ENCODE peak calls at places on chromosomes 12 and 14, in seven cellular contexts. L is HCT116, X is SK-N-SH, N is GM12878, Z is K562, J is H1, H is HepG2. Q is an unnamed sample.
A peak's percentile ranks its signal among the peaks of the same experiment; 100 is the strongest.

GRCh38 chr12:124626841-124627502 is 59.6 kb upstream of the NCOR2 start:
- DNase-seq in L (no peak), X (no peak), N (no peak), Z (no peak), J (no peak), H (no peak), Q (no peak)

GRCh38 chr12:71693126-71693525 is 7.2 kb downstream of the TMEM19 start:
- DNase-seq in L (no peak), X (no peak), N (no peak), Z (no peak), J (no peak), H (no peak), Q (no peak)

GRCh38 chr14:93132472-93133065 is 16.8 kb upstream of the ITPK1 start:
- DNase-seq in L (no peak), X (peak; percentile 63), N (no peak), Z (no peak), J (no peak), H (peak; percentile 70), Q (peak; percentile 82)

GRCh38 chr14:35534130-35534883 is at the start of gene INSM2:
- DNase-seq in L (no peak), X (no peak), N (no peak), Z (peak; percentile 13), J (no peak), H (no peak), Q (peak; percentile 76)

GRCh38 chr12:30485230-30485890 is 210.3 kb downstream of the IPO8 start:
- DNase-seq in L (no peak), X (no peak), N (no peak), Z (no peak), J (no peak), H (no peak), Q (no peak)

GRCh38 chr12:115023279-115023678 is 339.3 kb upstream of the TBX3 start:
- DNase-seq in L (no peak), X (no peak), N (no peak), Z (no peak), J (no peak), H (no peak), Q (no peak)

GRCh38 chr12:39404000-39404399 is 38.9 kb downstream of the KIF21A start:
- DNase-seq in L (no peak), X (no peak), N (no peak), Z (no peak), J (no peak), H (no peak), Q (no peak)

GRCh38 chr12:47785036-47785886 is 12.2 kb downstream of the SLC48A1 start:
- DNase-seq in L (no peak), X (no peak), N (no peak), Z (peak; percentile 57), J (no peak), H (no peak), Q (no peak)

GRCh38 chr12:66352197-66352596 is 49.9 kb downstream of the HELB start:
- DNase-seq in L (peak; percentile 19), X (peak; percentile 41), N (no peak), Z (peak; percentile 22), J (peak; percentile 77), H (peak; percentile 18), Q (peak; percentile 62)

GRCh38 chr12:116160196-116160595 is 117.3 kb downstream of the MED13L start:
- DNase-seq in L (peak; percentile 83), X (no peak), N (no peak), Z (no peak), J (no peak), H (no peak), Q (peak; percentile 57)

GRCh38 chr14:99116741-99117295 is 155.2 kb downstream of the BCL11B start:
- DNase-seq in L (no peak), X (no peak), N (no peak), Z (no peak), J (peak; percentile 19), H (no peak), Q (no peak)

GRCh38 chr14:22928237-22929103 is 706 bp downstream of the PRMT5 start:
- DNase-seq in L (no peak), X (no peak), N (no peak), Z (no peak), J (no peak), H (no peak), Q (no peak)

GRCh38 chr12:32016680-32017482 is 57.7 kb downstream of the RESF1 start:
- DNase-seq in L (no peak), X (no peak), N (no peak), Z (no peak), J (no peak), H (no peak), Q (no peak)

GRCh38 chr12:108649668-108650067 is 16.0 kb upstream of the SELPLG start:
- DNase-seq in L (peak; percentile 86), X (no peak), N (no peak), Z (no peak), J (no peak), H (no peak), Q (no peak)

GRCh38 chr14:47044841-47045240 is 393.3 kb upstream of the RPL10L start:
- DNase-seq in L (no peak), X (no peak), N (no peak), Z (no peak), J (peak; percentile 48), H (no peak), Q (peak; percentile 89)

GRCh38 chr14:54465654-54466053 is 23.1 kb downstream of the GMFB start:
- DNase-seq in L (no peak), X (no peak), N (no peak), Z (no peak), J (no peak), H (no peak), Q (no peak)

GRCh38 chr12:31005256-31005943 is 68.3 kb upstream of the DDX11 start:
- DNase-seq in L (no peak), X (peak; percentile 9), N (no peak), Z (no peak), J (no peak), H (no peak), Q (no peak)

DNA sequence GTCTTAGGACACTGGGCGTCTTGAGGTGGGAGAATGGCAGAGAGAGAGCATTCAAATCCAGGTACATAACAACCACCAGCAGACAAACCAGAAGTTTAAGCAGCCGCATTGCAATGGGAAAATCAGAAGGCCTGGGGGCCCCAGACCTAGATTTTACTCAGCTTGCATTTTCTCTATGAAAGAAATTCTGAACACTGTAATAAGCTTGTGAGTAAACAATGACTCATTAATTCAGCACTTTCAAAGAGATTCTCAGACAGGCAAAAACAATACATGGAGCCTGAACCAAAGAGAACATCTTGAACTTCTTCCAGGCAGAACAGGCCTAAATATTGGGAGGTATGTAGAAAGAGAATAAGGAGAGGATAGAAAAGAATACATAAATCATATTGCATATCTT is 69.8 kb upstream of the IFNG-AS1 start:
- DNase-seq in L (no peak), X (no peak), N (no peak), Z (no peak), J (no peak), H (no peak), Q (no peak)
- TF ChIP-seq JUND in L (no peak), X (peak; percentile 36), N (no peak), Z (no peak), J (no peak), H (no peak), Q (no peak)

DNA sequence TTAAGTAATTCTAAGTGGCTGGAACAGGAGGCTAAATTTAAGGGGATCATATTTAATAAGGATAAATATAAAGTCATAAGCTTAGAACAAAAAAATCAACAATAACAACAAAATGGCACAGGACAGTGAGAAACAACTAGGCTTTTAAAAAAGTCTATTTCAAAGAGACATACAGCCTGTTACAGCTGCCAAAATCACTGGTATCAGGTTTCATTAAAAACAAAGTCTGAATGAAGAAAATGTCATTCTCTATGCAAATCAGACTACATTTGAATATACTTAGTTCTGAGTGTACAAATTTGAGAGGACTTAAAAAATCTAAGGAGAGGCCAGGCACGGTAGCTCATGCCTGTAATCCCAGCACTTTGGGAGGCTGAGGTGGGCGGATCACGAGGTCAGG is 44.0 kb downstream of the TFCP2 start:
- DNase-seq in L (no peak), X (no peak), N (no peak), Z (no peak), J (no peak), H (no peak), Q (no peak)
- TF ChIP-seq JUND in L (no peak), X (no peak), N (no peak), Z (no peak), J (no peak), H (no peak), Q (no peak)

GRCh38 chr14:96754162-96754844 is 42.9 kb upstream of the VRK1 start:
- DNase-seq in L (no peak), X (no peak), N (no peak), Z (no peak), J (no peak), H (no peak), Q (no peak)

GRCh38 chr14:96757456-96757855 is 39.7 kb upstream of the VRK1 start:
- DNase-seq in L (no peak), X (no peak), N (no peak), Z (no peak), J (no peak), H (no peak), Q (no peak)

GRCh38 chr14:96756745-96757144 is 40.4 kb upstream of the VRK1 start:
- DNase-seq in L (no peak), X (no peak), N (no peak), Z (peak; percentile 74), J (no peak), H (no peak), Q (no peak)

GRCh38 chr14:96752594-96752993 is 44.6 kb upstream of the VRK1 start:
- DNase-seq in L (no peak), X (no peak), N (no peak), Z (no peak), J (no peak), H (no peak), Q (no peak)

GRCh38 chr14:96754845-96755184 is 42.4 kb upstream of the VRK1 start:
- DNase-seq in L (no peak), X (no peak), N (no peak), Z (no peak), J (no peak), H (no peak), Q (no peak)
- TF ChIP-seq JUND in L (no peak), X (no peak), N (no peak), Z (no peak), J (no peak), H (no peak), Q (no peak)

DNA sequence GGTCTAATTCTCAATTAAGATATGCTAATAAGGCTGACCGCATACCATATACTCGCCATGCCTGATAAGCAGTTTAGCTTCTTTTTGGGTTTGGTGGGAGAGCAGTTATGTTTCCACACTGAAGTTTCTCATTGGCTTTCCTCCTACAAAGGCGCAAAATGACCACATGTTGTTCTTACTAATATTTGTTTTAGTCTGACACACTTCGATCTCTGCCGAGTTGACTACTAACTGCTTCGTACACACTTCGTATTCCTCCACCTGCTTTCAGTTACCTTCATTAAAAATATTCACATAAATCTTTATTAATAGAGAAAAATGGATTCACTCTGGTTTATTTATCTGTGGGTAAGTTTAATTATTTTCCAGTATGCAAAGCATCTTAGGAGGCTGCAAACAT is 41.7 kb downstream of the EMP1 start:
- DNase-seq in L (no peak), X (no peak), N (no peak), Z (no peak), J (no peak), H (no peak), Q (no peak)
- TF ChIP-seq JUND in L (no peak), X (no peak), N (no peak), Z (no peak), J (no peak), H (no peak), Q (no peak)